ENCODE peak calls at places on chromosomes 5 and 9, in four cellular contexts. One of them, this sample, is unnamed.

GRCh38 chr9:101398930-101399640 is 434 bp downstream of the ZNF189 start:
- DNase-seq in K562: peak; percentile 30
- DNase-seq in GM12878: no peak
- DNase-seq in HL-60: no peak
- DNase-seq in this sample: no peak

GRCh38 chr5:52878671-52879070 is 91.0 kb downstream of the ITGA1 start:
- DNase-seq in K562: no peak
- DNase-seq in GM12878: no peak
- DNase-seq in HL-60: no peak
- DNase-seq in this sample: no peak

GRCh38 chr5:145471831-145472616 is 363.1 kb downstream of the PRELID2 start:
- DNase-seq in GM12878: no peak
- DNase-seq in HL-60: no peak
- DNase-seq in K562: peak; percentile 22
- DNase-seq in this sample: no peak

GRCh38 chr5:180069589-180070247 is 1.8 kb downstream of the RNF130 start:
- DNase-seq in HL-60: peak; percentile 98
- DNase-seq in K562: peak; percentile 29
- DNase-seq in GM12878: no peak
- DNase-seq in this sample: no peak

GRCh38 chr5:172788771-172789686 is 18.0 kb upstream of the DUSP1 start:
- DNase-seq in K562: peak; percentile 95
- DNase-seq in HL-60: no peak
- DNase-seq in GM12878: no peak
- DNase-seq in this sample: no peak

GRCh38 chr9:130264414-130265350 is 878 bp upstream of the HMCN2 start:
- DNase-seq in HL-60: no peak
- DNase-seq in GM12878: no peak
- DNase-seq in K562: no peak
- DNase-seq in this sample: no peak

GRCh38 chr5:23507278-23507685 is at the start of gene PRDM9:
- DNase-seq in K562: peak; percentile 19
- DNase-seq in GM12878: no peak
- DNase-seq in HL-60: no peak
- DNase-seq in this sample: no peak

GRCh38 chr5:132067451-132067850 is 6.1 kb upstream of the CSF2 start:
- DNase-seq in GM12878: no peak
- DNase-seq in HL-60: no peak
- DNase-seq in K562: no peak
- DNase-seq in this sample: no peak

GRCh38 chr5:107666051-107666655 is 4.6 kb downstream of the EFNA5 start:
- DNase-seq in HL-60: no peak
- DNase-seq in GM12878: no peak
- DNase-seq in K562: no peak
- DNase-seq in this sample: no peak

GRCh38 chr5:45779874-45780671 is 83.9 kb upstream of the HCN1 start:
- DNase-seq in K562: no peak
- DNase-seq in HL-60: no peak
- DNase-seq in GM12878: no peak
- DNase-seq in this sample: no peak

GRCh38 chr5:58497956-58498942 is 7.0 kb downstream of the GAPT start:
- DNase-seq in K562: peak; percentile 9
- DNase-seq in GM12878: no peak
- DNase-seq in HL-60: no peak
- DNase-seq in this sample: no peak

GRCh38 chr9:94950733-94951590 is 224.5 kb downstream of the AOPEP start:
- DNase-seq in K562: no peak
- DNase-seq in HL-60: no peak
- DNase-seq in GM12878: no peak
- DNase-seq in this sample: no peak

GRCh38 chr9:86464242-86464641 is 110.0 kb upstream of the TUT7 start:
- DNase-seq in K562: no peak
- DNase-seq in GM12878: no peak
- DNase-seq in HL-60: no peak
- DNase-seq in this sample: no peak

GRCh38 chr5:56950626-56951130 is 1.2 kb downstream of the MIER3 start:
- DNase-seq in HL-60: peak; percentile 36
- DNase-seq in GM12878: peak; percentile 5
- DNase-seq in K562: peak; percentile 80
- DNase-seq in this sample: peak; percentile 38

GRCh38 chr5:159416438-159416837 is 86.2 kb upstream of the IL12B start:
- DNase-seq in K562: no peak
- DNase-seq in GM12878: no peak
- DNase-seq in HL-60: no peak
- DNase-seq in this sample: no peak
- TF ChIP-seq POLR2AphosphoS5 in K562: no peak
- TF ChIP-seq POLR2AphosphoS5 in GM12878: no peak
- TF ChIP-seq POLR2AphosphoS5 in HL-60: no peak
- TF ChIP-seq POLR2AphosphoS5 in this sample: no peak

GRCh38 chr9:119332522-119332921 is 36.7 kb downstream of the BRINP1 start:
- DNase-seq in GM12878: no peak
- DNase-seq in K562: no peak
- DNase-seq in HL-60: no peak
- DNase-seq in this sample: no peak
- TF ChIP-seq SPI1 in GM12878: no peak
- TF ChIP-seq SPI1 in K562: no peak
- TF ChIP-seq SPI1 in HL-60: no peak
- TF ChIP-seq SPI1 in this sample: no peak

GRCh38 chr5:121445511-121445910 is 406.2 kb upstream of the FTMT start:
- DNase-seq in HL-60: no peak
- DNase-seq in GM12878: no peak
- DNase-seq in K562: no peak
- DNase-seq in this sample: no peak
- TF ChIP-seq POLR2AphosphoS5 in HL-60: no peak
- TF ChIP-seq POLR2AphosphoS5 in GM12878: no peak
- TF ChIP-seq POLR2AphosphoS5 in K562: no peak
- TF ChIP-seq POLR2AphosphoS5 in this sample: no peak

GRCh38 chr9:93091453-93092081 is 4.5 kb upstream of the CARD19 start:
- DNase-seq in GM12878: peak; percentile 69
- DNase-seq in HL-60: peak; percentile 44
- DNase-seq in K562: peak; percentile 50
- DNase-seq in this sample: no peak

GRCh38 chr9:93092171-93092991 is 3.6 kb upstream of the CARD19 start:
- DNase-seq in K562: no peak
- DNase-seq in HL-60: no peak
- DNase-seq in GM12878: no peak
- DNase-seq in this sample: no peak

GRCh38 chr9:93089481-93089991 is 6.5 kb upstream of the CARD19 start:
- DNase-seq in GM12878: no peak
- DNase-seq in HL-60: no peak
- DNase-seq in K562: no peak
- DNase-seq in this sample: no peak

GRCh38 chr9:93090091-93090655 is 5.8 kb upstream of the CARD19 start:
- DNase-seq in HL-60: no peak
- DNase-seq in K562: no peak
- DNase-seq in GM12878: no peak
- DNase-seq in this sample: no peak

GRCh38 chr9:93091056-93091452 is 5.0 kb upstream of the CARD19 start:
- DNase-seq in HL-60: no peak
- DNase-seq in GM12878: no peak
- DNase-seq in K562: no peak
- DNase-seq in this sample: no peak
- TF ChIP-seq SPI1 in HL-60: no peak
- TF ChIP-seq SPI1 in GM12878: no peak
- TF ChIP-seq SPI1 in K562: no peak
- TF ChIP-seq SPI1 in this sample: no peak